ENCODE peak calls at places on chromosomes 13 and 19, in nine cellular contexts. One of them, this sample, is unnamed.

GRCh38 chr19:55305491-55305890 is 19.6 kb downstream of the TMEM150B start:
- DNase-seq in iris pigment epithelial cell: no peak
- DNase-seq in midbrain: no peak
- DNase-seq in renal cortical epithelial cell: no peak
- DNase-seq in T-cell: peak; percentile 51
- DNase-seq in kidney: no peak
- DNase-seq in fibroblast of lung: no peak
- DNase-seq in neural crest cell: no peak
- DNase-seq in substantia nigra: no peak
- DNase-seq in this sample: no peak

GRCh38 chr19:16078311-16078758 is 2.0 kb downstream of the TPM4 start:
- DNase-seq in kidney: peak; percentile 45
- DNase-seq in midbrain: no peak
- DNase-seq in neural crest cell: no peak
- DNase-seq in substantia nigra: no peak
- DNase-seq in T-cell: no peak
- DNase-seq in iris pigment epithelial cell: peak; percentile 58
- DNase-seq in fibroblast of lung: peak; percentile 69
- DNase-seq in renal cortical epithelial cell: peak; percentile 15
- DNase-seq in this sample: no peak

GRCh38 chr13:99380402-99380801 is 73.2 kb upstream of the GPR183 start:
- DNase-seq in fibroblast of lung: no peak
- DNase-seq in kidney: no peak
- DNase-seq in T-cell: no peak
- DNase-seq in neural crest cell: no peak
- DNase-seq in iris pigment epithelial cell: no peak
- DNase-seq in renal cortical epithelial cell: no peak
- DNase-seq in substantia nigra: no peak
- DNase-seq in midbrain: no peak
- DNase-seq in this sample: no peak

GRCh38 chr13:112562786-112563383 is 25.1 kb downstream of the TUBGCP3 start:
- DNase-seq in renal cortical epithelial cell: no peak
- DNase-seq in neural crest cell: no peak
- DNase-seq in fibroblast of lung: no peak
- DNase-seq in midbrain: no peak
- DNase-seq in substantia nigra: no peak
- DNase-seq in iris pigment epithelial cell: no peak
- DNase-seq in kidney: no peak
- DNase-seq in T-cell: no peak
- DNase-seq in this sample: no peak

GRCh38 chr19:34336781-34337271 is 28.2 kb upstream of the GPI start:
- DNase-seq in renal cortical epithelial cell: peak; percentile 57
- DNase-seq in fibroblast of lung: no peak
- DNase-seq in iris pigment epithelial cell: peak; percentile 35
- DNase-seq in T-cell: peak; percentile 31
- DNase-seq in neural crest cell: peak; percentile 36
- DNase-seq in substantia nigra: no peak
- DNase-seq in midbrain: peak; percentile 31
- DNase-seq in kidney: no peak
- DNase-seq in this sample: no peak

GRCh38 chr13:96785986-96786385 is 208.3 kb downstream of the OXGR1 start:
- DNase-seq in iris pigment epithelial cell: no peak
- DNase-seq in substantia nigra: no peak
- DNase-seq in kidney: no peak
- DNase-seq in T-cell: no peak
- DNase-seq in renal cortical epithelial cell: no peak
- DNase-seq in neural crest cell: no peak
- DNase-seq in midbrain: no peak
- DNase-seq in fibroblast of lung: no peak
- DNase-seq in this sample: no peak

GRCh38 chr19:1904385-1905070 is 671 bp upstream of the ADAT3 start:
- DNase-seq in fibroblast of lung: no peak
- DNase-seq in T-cell: no peak
- DNase-seq in iris pigment epithelial cell: no peak
- DNase-seq in midbrain: peak; percentile 37
- DNase-seq in renal cortical epithelial cell: peak; percentile 67
- DNase-seq in neural crest cell: no peak
- DNase-seq in kidney: no peak
- DNase-seq in substantia nigra: no peak
- DNase-seq in this sample: no peak

GRCh38 chr13:32323912-32324311 is 8.6 kb downstream of the BRCA2 start:
- DNase-seq in midbrain: no peak
- DNase-seq in kidney: no peak
- DNase-seq in iris pigment epithelial cell: peak; percentile 73
- DNase-seq in fibroblast of lung: peak; percentile 81
- DNase-seq in renal cortical epithelial cell: peak; percentile 63
- DNase-seq in substantia nigra: no peak
- DNase-seq in neural crest cell: no peak
- DNase-seq in T-cell: no peak
- DNase-seq in this sample: no peak

GRCh38 chr19:3142292-3142670 is 6.4 kb downstream of the GNA15 start:
- DNase-seq in neural crest cell: no peak
- DNase-seq in T-cell: no peak
- DNase-seq in midbrain: no peak
- DNase-seq in fibroblast of lung: peak; percentile 77
- DNase-seq in kidney: no peak
- DNase-seq in substantia nigra: no peak
- DNase-seq in renal cortical epithelial cell: no peak
- DNase-seq in iris pigment epithelial cell: peak; percentile 76
- DNase-seq in this sample: no peak

GRCh38 chr19:54461201-54462071 is 2.1 kb downstream of the LENG9 start:
- DNase-seq in midbrain: no peak
- DNase-seq in substantia nigra: no peak
- DNase-seq in neural crest cell: no peak
- DNase-seq in kidney: peak; percentile 83
- DNase-seq in fibroblast of lung: no peak
- DNase-seq in iris pigment epithelial cell: no peak
- DNase-seq in renal cortical epithelial cell: no peak
- DNase-seq in T-cell: no peak
- DNase-seq in this sample: no peak

GRCh38 chr19:53157601-53158000 is 1.3 kb downstream of the ZNF347 start:
- DNase-seq in T-cell: no peak
- DNase-seq in renal cortical epithelial cell: no peak
- DNase-seq in kidney: no peak
- DNase-seq in neural crest cell: no peak
- DNase-seq in substantia nigra: no peak
- DNase-seq in fibroblast of lung: peak; percentile 23
- DNase-seq in midbrain: no peak
- DNase-seq in iris pigment epithelial cell: peak; percentile 22
- DNase-seq in this sample: no peak

GRCh38 chr13:40026174-40026585 is 370.7 kb downstream of the COG6 start:
- DNase-seq in T-cell: no peak
- DNase-seq in kidney: no peak
- DNase-seq in midbrain: no peak
- DNase-seq in substantia nigra: no peak
- DNase-seq in renal cortical epithelial cell: no peak
- DNase-seq in fibroblast of lung: peak; percentile 73
- DNase-seq in neural crest cell: no peak
- DNase-seq in iris pigment epithelial cell: peak; percentile 81
- DNase-seq in this sample: no peak

GRCh38 chr13:46385946-46386345 is 1.1 kb downstream of the RUBCNL start:
- DNase-seq in substantia nigra: no peak
- DNase-seq in kidney: no peak
- DNase-seq in midbrain: no peak
- DNase-seq in T-cell: no peak
- DNase-seq in fibroblast of lung: no peak
- DNase-seq in renal cortical epithelial cell: no peak
- DNase-seq in neural crest cell: peak; percentile 13
- DNase-seq in iris pigment epithelial cell: no peak
- DNase-seq in this sample: no peak

GRCh38 chr19:17171874-17172273 is 43.3 kb upstream of the USE1 start:
- DNase-seq in iris pigment epithelial cell: no peak
- DNase-seq in renal cortical epithelial cell: no peak
- DNase-seq in kidney: no peak
- DNase-seq in midbrain: no peak
- DNase-seq in T-cell: no peak
- DNase-seq in fibroblast of lung: no peak
- DNase-seq in neural crest cell: no peak
- DNase-seq in substantia nigra: no peak
- DNase-seq in this sample: no peak

GRCh38 chr13:51768378-51768921 is 35.5 kb downstream of the DHRS12 start:
- DNase-seq in renal cortical epithelial cell: no peak
- DNase-seq in neural crest cell: no peak
- DNase-seq in midbrain: no peak
- DNase-seq in substantia nigra: no peak
- DNase-seq in iris pigment epithelial cell: no peak
- DNase-seq in T-cell: no peak
- DNase-seq in kidney: no peak
- DNase-seq in fibroblast of lung: no peak
- DNase-seq in this sample: no peak

GRCh38 chr13:46578590-46578975 is 25.6 kb downstream of the LRCH1 start:
- DNase-seq in iris pigment epithelial cell: no peak
- DNase-seq in renal cortical epithelial cell: no peak
- DNase-seq in neural crest cell: no peak
- DNase-seq in fibroblast of lung: no peak
- DNase-seq in T-cell: no peak
- DNase-seq in kidney: no peak
- DNase-seq in substantia nigra: no peak
- DNase-seq in midbrain: no peak
- DNase-seq in this sample: no peak

GRCh38 chr13:31706105-31706504 is 33.2 kb upstream of the RXFP2 start:
- DNase-seq in neural crest cell: no peak
- DNase-seq in substantia nigra: no peak
- DNase-seq in iris pigment epithelial cell: no peak
- DNase-seq in midbrain: no peak
- DNase-seq in fibroblast of lung: no peak
- DNase-seq in renal cortical epithelial cell: no peak
- DNase-seq in T-cell: no peak
- DNase-seq in kidney: no peak
- DNase-seq in this sample: no peak

GRCh38 chr13:98975822-98976261 is 2.0 kb downstream of the DOCK9 start:
- DNase-seq in iris pigment epithelial cell: peak; percentile 68
- DNase-seq in substantia nigra: no peak
- DNase-seq in renal cortical epithelial cell: peak; percentile 51
- DNase-seq in fibroblast of lung: no peak
- DNase-seq in T-cell: no peak
- DNase-seq in kidney: no peak
- DNase-seq in midbrain: no peak
- DNase-seq in neural crest cell: no peak
- DNase-seq in this sample: no peak

GRCh38 chr13:82011355-82011754 is 1670.4 kb upstream of the SPRY2 start:
- DNase-seq in T-cell: no peak
- DNase-seq in fibroblast of lung: no peak
- DNase-seq in renal cortical epithelial cell: no peak
- DNase-seq in midbrain: no peak
- DNase-seq in substantia nigra: no peak
- DNase-seq in neural crest cell: no peak
- DNase-seq in iris pigment epithelial cell: no peak
- DNase-seq in kidney: no peak
- DNase-seq in this sample: no peak

GRCh38 chr19:32866564-32867265 is 2.9 kb downstream of the SLC7A9 start:
- DNase-seq in renal cortical epithelial cell: no peak
- DNase-seq in fibroblast of lung: no peak
- DNase-seq in T-cell: no peak
- DNase-seq in iris pigment epithelial cell: no peak
- DNase-seq in kidney: no peak
- DNase-seq in midbrain: no peak
- DNase-seq in substantia nigra: no peak
- DNase-seq in neural crest cell: no peak
- DNase-seq in this sample: no peak

GRCh38 chr19:246551-246950 is 44.7 kb downstream of the PLPP2 start:
- DNase-seq in T-cell: no peak
- DNase-seq in kidney: peak; percentile 57
- DNase-seq in iris pigment epithelial cell: no peak
- DNase-seq in renal cortical epithelial cell: no peak
- DNase-seq in substantia nigra: no peak
- DNase-seq in fibroblast of lung: no peak
- DNase-seq in neural crest cell: no peak
- DNase-seq in midbrain: no peak
- DNase-seq in this sample: no peak

GRCh38 chr13:51148952-51149573 is 38.0 kb upstream of the C13orf42 start:
- DNase-seq in midbrain: peak; percentile 79
- DNase-seq in iris pigment epithelial cell: peak; percentile 75
- DNase-seq in neural crest cell: peak; percentile 38
- DNase-seq in substantia nigra: peak; percentile 3
- DNase-seq in T-cell: no peak
- DNase-seq in fibroblast of lung: peak; percentile 58
- DNase-seq in renal cortical epithelial cell: peak; percentile 47
- DNase-seq in kidney: no peak
- DNase-seq in this sample: peak; percentile 58

GRCh38 chr19:3618144-3618810 is 8.3 kb downstream of the CACTIN start:
- DNase-seq in neural crest cell: peak; percentile 48
- DNase-seq in midbrain: peak; percentile 19
- DNase-seq in renal cortical epithelial cell: no peak
- DNase-seq in kidney: peak; percentile 87
- DNase-seq in T-cell: peak; percentile 17
- DNase-seq in iris pigment epithelial cell: peak; percentile 28
- DNase-seq in substantia nigra: peak; percentile 50
- DNase-seq in fibroblast of lung: peak; percentile 23
- DNase-seq in this sample: no peak

GRCh38 chr13:50081106-50081898 is 66.1 kb downstream of the KCNRG start:
- DNase-seq in midbrain: no peak
- DNase-seq in neural crest cell: peak; percentile 53
- DNase-seq in renal cortical epithelial cell: no peak
- DNase-seq in iris pigment epithelial cell: no peak
- DNase-seq in substantia nigra: peak; percentile 64
- DNase-seq in kidney: peak; percentile 89
- DNase-seq in T-cell: peak; percentile 33
- DNase-seq in fibroblast of lung: no peak
- DNase-seq in this sample: peak; percentile 56